ENCODE peak calls at places on chromosomes 7 and 10, in five cellular contexts. S is heart left ventricle, W is H9, J is right lobe of liver, Z is upper lobe of right lung. U is an unnamed sample.

GRCh38 chr7:7798510-7798909 is 80.1 kb upstream of the RPA3 start:
- DNase-seq in S (no peak), W (no peak), J (no peak), Z (no peak), U (no peak)

GRCh38 chr10:120765241-120765803 is 85.8 kb upstream of the WDR11 start:
- DNase-seq in S (no peak), W (no peak), J (no peak), Z (no peak), U (no peak)

GRCh38 chr10:89090760-89091455 is 100.3 kb downstream of the FAS start:
- DNase-seq in S (no peak), W (no peak), J (no peak), Z (no peak), U (no peak)

GRCh38 chr7:114659409-114659808 is 244.8 kb downstream of the FOXP2 start:
- DNase-seq in S (no peak), W (no peak), J (no peak), Z (no peak), U (no peak)

GRCh38 chr10:123538401-123539320 is 127.5 kb upstream of the GPR26 start:
- DNase-seq in S (no peak), W (peak; percentile 77), J (no peak), Z (no peak), U (no peak)

GRCh38 chr7:3991771-3992231 is 690.3 kb upstream of the FOXK1 start:
- DNase-seq in S (no peak), W (peak; percentile 40), J (no peak), Z (no peak), U (no peak)

GRCh38 chr10:122062831-122063674 is 74.1 kb downstream of the TACC2 start:
- DNase-seq in S (peak; percentile 86), W (peak; percentile 83), J (peak; percentile 76), Z (peak; percentile 87), U (peak; percentile 85)

GRCh38 chr10:108362956-108363355 is 1198.5 kb upstream of the SORCS1 start:
- DNase-seq in S (no peak), W (no peak), J (no peak), Z (no peak), U (no peak)

GRCh38 chr7:26083113-26083512 is 68.9 kb upstream of the NFE2L3 start:
- DNase-seq in S (no peak), W (no peak), J (no peak), Z (no peak), U (no peak)
- H3K27me3 ChIP-seq in S (peaks cover 51% of the 10 kb centered on the region), W (no peaks in the 10 kb centered on the region), J (no peaks in the 10 kb centered on the region), Z (no peaks in the 10 kb centered on the region), U (peaks cover 83% of the 10 kb centered on the region)

DNA sequence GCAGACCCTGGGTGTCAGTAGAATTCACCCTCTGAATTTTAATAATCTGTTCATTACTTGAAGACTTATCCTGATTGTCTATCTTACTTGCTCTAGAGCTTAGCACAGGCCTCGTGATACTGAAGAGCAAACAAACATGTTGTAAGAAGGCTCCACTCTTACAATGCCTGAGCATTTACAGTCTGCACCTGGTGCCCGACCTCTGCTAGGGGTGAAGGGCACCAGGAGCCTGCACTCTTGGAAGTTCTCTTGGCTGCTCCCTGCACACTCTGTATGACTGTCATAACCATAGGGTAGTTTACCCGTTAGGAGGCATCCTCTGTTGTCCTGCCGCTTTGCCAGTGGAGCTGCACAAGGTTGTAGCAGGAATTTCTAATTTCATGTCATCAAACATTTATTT is 91.3 kb upstream of the NPY start:
- DNase-seq in S (no peak), W (no peak), J (no peak), Z (no peak), U (no peak)
- H3K4me1 ChIP-seq in S (no peaks in the 10 kb centered on the region), W (no peaks in the 10 kb centered on the region), J (no peaks in the 10 kb centered on the region), Z (no peaks in the 10 kb centered on the region), U (no peaks in the 10 kb centered on the region)

GRCh38 chr7:91603707-91604106 is 276.8 kb downstream of the MTERF1 start:
- DNase-seq in S (no peak), W (no peak), J (no peak), Z (no peak), U (no peak)

GRCh38 chr7:91609525-91609924 is 271.0 kb downstream of the MTERF1 start:
- DNase-seq in S (no peak), W (no peak), J (no peak), Z (no peak), U (no peak)
- TF ChIP-seq CTCF in S (no peak), W (no peak), J (no peak), Z (no peak), U (no peak)

GRCh38 chr10:27744478-27745379 is 890 bp downstream of the MKX start:
- DNase-seq in S (no peak), W (peak; percentile 44), J (peak; percentile 28), Z (peak; percentile 67), U (peak; percentile 15)
- H3K27me3 ChIP-seq in S (peaks cover 95% of the 10 kb centered on the region), W (peaks cover 63% of the 10 kb centered on the region), J (peaks cover 20% of the 10 kb centered on the region), Z (peaks cover 91% of the 10 kb centered on the region), U (peaks cover 100% of the 10 kb centered on the region)